ENCODE peak calls at places on chromosomes 6 and 20, in eight cellular contexts. J is spleen, C is brain microvascular endothelial cell, A is neural progenitor cell, H is psoas muscle, U is fibroblast of lung, B is thyroid gland, K is HCT116. P is an unnamed sample.

GRCh38 chr6:156256161-156256560 is 521.0 kb upstream of the ARID1B start:
- DNase-seq in U (no peak), H (no peak), K (no peak), A (no peak), B (no peak), C (no peak), J (no peak), P (no peak)

GRCh38 chr6:151021878-151022277 is 156.4 kb downstream of the MTHFD1L start:
- DNase-seq in J (no peak), K (no peak), H (no peak), U (peak; percentile 49), B (no peak), C (no peak), A (no peak), P (peak; percentile 31)

GRCh38 chr6:84052204-84052882 is 18.8 kb downstream of the MRAP2 start:
- DNase-seq in A (peak; percentile 86), H (peak; percentile 77), J (peak; percentile 78), U (peak; percentile 34), K (no peak), C (peak; percentile 71), B (peak; percentile 40), P (peak; percentile 43)

GRCh38 chr6:97175806-97176205 is 107.2 kb downstream of the MMS22L start:
- DNase-seq in U (no peak), C (no peak), B (no peak), K (no peak), J (no peak), A (no peak), H (no peak), P (no peak)

GRCh38 chr20:44780226-44780625 is 30.1 kb downstream of the RIMS4 start:
- DNase-seq in K (no peak), A (peak; percentile 90), B (peak; percentile 54), U (peak; percentile 64), J (peak; percentile 17), H (no peak), C (peak; percentile 32), P (peak; percentile 70)

GRCh38 chr6:42068173-42068572 is 17.8 kb downstream of the TAF8 start:
- DNase-seq in H (no peak), U (no peak), B (no peak), K (no peak), J (no peak), A (no peak), C (no peak), P (no peak)

GRCh38 chr6:79608334-79609224 is 22.6 kb upstream of the SH3BGRL2 start:
- DNase-seq in B (no peak), A (no peak), J (no peak), C (no peak), U (no peak), H (no peak), K (no peak), P (no peak)

GRCh38 chr20:56289652-56290051 is 41.1 kb downstream of the MC3R start:
- DNase-seq in C (no peak), B (no peak), A (no peak), H (no peak), K (no peak), U (no peak), J (no peak), P (no peak)

GRCh38 chr6:130322673-130323268 is 43.0 kb upstream of the TMEM200A start:
- DNase-seq in A (peak; percentile 74), B (peak; percentile 49), H (peak; percentile 53), J (no peak), C (peak; percentile 62), K (peak; percentile 48), U (peak; percentile 85), P (peak; percentile 87)

GRCh38 chr20:40218296-40218955 is 470.6 kb downstream of the MAFB start:
- DNase-seq in J (no peak), U (no peak), B (no peak), H (no peak), K (no peak), C (no peak), A (peak; percentile 11), P (no peak)

GRCh38 chr6:86686496-86686895 is 250.8 kb upstream of the HTR1E start:
- DNase-seq in B (no peak), U (no peak), A (no peak), K (no peak), C (no peak), J (no peak), H (no peak), P (no peak)

GRCh38 chr6:86685230-86685797 is 252.0 kb upstream of the HTR1E start:
- DNase-seq in C (no peak), J (no peak), K (no peak), U (no peak), B (no peak), A (no peak), H (no peak), P (no peak)

GRCh38 chr6:86682297-86682696 is 255.0 kb upstream of the HTR1E start:
- DNase-seq in B (no peak), U (no peak), H (no peak), J (no peak), A (no peak), K (no peak), C (no peak), P (no peak)

GRCh38 chr6:86683132-86683908 is 254.0 kb upstream of the HTR1E start:
- DNase-seq in C (no peak), K (no peak), H (no peak), U (no peak), A (no peak), B (no peak), J (no peak), P (no peak)
- H3K4me3 ChIP-seq in C (no peak overlapping the region), K (no peak overlapping the region), H (no peak overlapping the region), U (no peak overlapping the region), A (no peak overlapping the region), B (no peak overlapping the region), J (no peak overlapping the region), P (no peak overlapping the region)

GRCh38 chr6:109879521-109879920 is 98.6 kb upstream of the GPR6 start:
- DNase-seq in A (no peak), J (no peak), K (no peak), H (no peak), B (no peak), U (no peak), C (no peak), P (no peak)
- TF ChIP-seq CTCF in A (no peak), J (no peak), K (no peak), H (no peak), B (no peak), U (no peak), C (no peak), P (no peak)

DNA sequence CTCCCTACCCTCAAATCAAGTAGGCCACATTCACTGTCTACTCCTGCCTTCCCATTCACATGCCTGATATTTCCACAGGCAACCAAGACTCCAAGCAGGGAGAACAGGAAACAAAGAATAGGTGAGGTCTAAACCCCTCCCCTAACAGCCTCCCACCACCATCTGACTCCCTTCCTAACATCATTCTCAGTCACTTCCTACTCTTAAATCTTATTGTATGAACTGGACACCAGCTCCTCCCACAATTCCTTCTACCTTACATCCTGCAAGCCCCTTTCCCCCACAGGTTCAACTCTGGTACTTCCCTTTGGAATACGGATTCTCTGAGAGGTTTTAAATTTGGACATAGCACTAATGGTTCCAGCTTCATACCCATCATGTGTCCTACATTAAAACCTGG is 944 bp upstream of the C6orf136 start:
- DNase-seq in K (no peak), C (no peak), B (no peak), A (no peak), J (no peak), U (no peak), H (no peak), P (no peak)
- H3K4me3 ChIP-seq in K (no peak overlapping the region), C (no peak overlapping the region), B (no peak overlapping the region), A (peak overlapping the region; percentile 75), J (no peak overlapping the region), U (no peak overlapping the region), H (no peak overlapping the region), P (no peak overlapping the region)

GRCh38 chr6:143299253-143300166 is 151.0 kb downstream of the ADAT2 start:
- DNase-seq in H (no peak), K (no peak), C (no peak), A (no peak), J (no peak), U (no peak), B (no peak), P (no peak)
- TF ChIP-seq CTCF in H (no peak), K (no peak), C (no peak), A (no peak), J (no peak), U (no peak), B (no peak), P (no peak)

GRCh38 chr6:21741221-21742109 is 147.9 kb downstream of the SOX4 start:
- DNase-seq in J (no peak), C (no peak), B (no peak), A (peak; percentile 53), K (no peak), U (peak; percentile 32), H (no peak), P (no peak)
- H3K4me3 ChIP-seq in J (no peak overlapping the region), C (no peak overlapping the region), B (no peak overlapping the region), A (peak overlapping the region; percentile 36), K (no peak overlapping the region), U (no peak overlapping the region), H (no peak overlapping the region), P (no peak overlapping the region)

DNA sequence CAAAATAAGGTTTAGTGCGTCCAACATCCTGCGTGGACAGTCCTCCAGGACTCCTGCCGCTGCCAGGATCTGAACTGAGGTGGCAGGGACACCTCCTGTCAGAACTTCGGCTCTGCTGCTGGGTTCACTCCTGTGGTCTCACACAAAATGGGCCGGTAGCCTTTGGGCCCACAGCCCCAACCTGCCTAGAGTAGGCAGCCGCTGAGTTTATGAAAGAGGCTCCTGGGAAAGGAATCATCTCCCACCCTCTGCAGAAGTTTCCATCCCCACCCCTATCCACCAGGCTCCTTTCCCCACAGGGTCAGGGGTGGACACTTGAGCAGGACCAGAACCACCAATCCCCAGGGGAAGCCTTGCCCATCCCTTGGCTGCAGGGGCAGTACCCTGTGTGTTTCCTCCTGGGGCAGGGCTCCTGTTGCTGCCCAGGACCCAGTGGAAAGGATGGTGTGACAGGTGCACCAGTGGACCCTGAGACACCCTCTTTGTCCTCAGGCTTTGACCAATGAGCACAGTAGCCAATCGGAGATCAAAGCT is 2.1 kb upstream of the ABHD16B start:
- DNase-seq in A (no peak), K (no peak), C (no peak), B (no peak), U (no peak), J (no peak), H (no peak), P (no peak)
- TF ChIP-seq CTCF in A (no peak), K (no peak), C (no peak), B (no peak), U (no peak), J (no peak), H (no peak), P (no peak)

GRCh38 chr20:64084209-64085152 is at the start of gene LKAAEAR1:
- DNase-seq in U (no peak), B (no peak), C (no peak), H (no peak), A (peak; percentile 59), K (no peak), J (no peak), P (no peak)

GRCh38 chr20:64081620-64081964 is 1.7 kb downstream of the OPRL1 start:
- DNase-seq in K (no peak), A (no peak), B (no peak), U (no peak), H (no peak), J (no peak), C (no peak), P (no peak)

GRCh38 chr20:64083380-64084208 is 604 bp downstream of the LKAAEAR1 start:
- DNase-seq in U (peak; percentile 65), A (peak; percentile 94), B (peak; percentile 65), K (no peak), H (peak; percentile 82), C (peak; percentile 45), J (peak; percentile 97), P (peak; percentile 70)

GRCh38 chr20:64082126-64082638 is 2.0 kb downstream of the LKAAEAR1 start:
- DNase-seq in U (no peak), H (no peak), A (peak; percentile 56), C (no peak), B (no peak), K (no peak), J (no peak), P (no peak)

GRCh38 chr20:64082821-64083379 is 1.3 kb downstream of the LKAAEAR1 start:
- DNase-seq in J (no peak), U (no peak), K (no peak), C (no peak), H (no peak), B (no peak), A (no peak), P (no peak)
- H3K4me3 ChIP-seq in J (peak overlapping the region; percentile 88), U (no peak overlapping the region), K (peak overlapping the region; percentile 20), C (peak overlapping the region; percentile 29), H (peak overlapping the region; percentile 67), B (peak overlapping the region; percentile 44), A (peak overlapping the region; percentile 61), P (no peak overlapping the region)

P was measured in cardiac fibroblast.